ENCODE peak calls at places on chromosomes 1 and 21, in six cellular contexts. Q is suprapubic skin, J is breast epithelium, G is upper lobe of left lung, C is GM23338, W is transverse colon. U is an unnamed sample.

GRCh38 chr1:63624911-63625310 is 31.7 kb downstream of the PGM1 start:
- DNase-seq in Q (no peak), J (no peak), G (no peak), C (no peak), W (no peak), U (no peak)

GRCh38 chr1:246488674-246489073 is 18.4 kb downstream of the SMYD3 start:
- DNase-seq in Q (no peak), J (no peak), G (no peak), C (no peak), W (no peak), U (no peak)

GRCh38 chr1:201149400-201149799 is 4.9 kb downstream of the TMEM9 start:
- DNase-seq in Q (no peak), J (no peak), G (no peak), C (peak; percentile 72), W (no peak), U (peak; percentile 18)

GRCh38 chr1:67690411-67690810 is 5.4 kb downstream of the GADD45A start:
- DNase-seq in Q (no peak), J (no peak), G (no peak), C (no peak), W (no peak), U (no peak)

GRCh38 chr1:4176841-4177240 is 276.8 kb upstream of the C1orf174 start:
- DNase-seq in Q (peak; percentile 73), J (no peak), G (no peak), C (no peak), W (no peak), U (no peak)

GRCh38 chr1:233281711-233282581 is 13.6 kb downstream of the PCNX2 start:
- DNase-seq in Q (no peak), J (no peak), G (no peak), C (no peak), W (no peak), U (no peak)

GRCh38 chr1:212237651-212238050 is 47.6 kb upstream of the PPP2R5A start:
- DNase-seq in Q (no peak), J (no peak), G (no peak), C (no peak), W (peak; percentile 34), U (no peak)

GRCh38 chr1:64861611-64862010 is 104.7 kb downstream of the JAK1 start:
- DNase-seq in Q (no peak), J (no peak), G (peak; percentile 54), C (peak; percentile 86), W (peak; percentile 29), U (no peak)

GRCh38 chr1:12201343-12202189 is 28.3 kb upstream of the VPS13D start:
- DNase-seq in Q (no peak), J (no peak), G (no peak), C (no peak), W (no peak), U (no peak)

GRCh38 chr1:211611818-211612217 is 32.9 kb upstream of the SLC30A1 start:
- DNase-seq in Q (no peak), J (no peak), G (no peak), C (no peak), W (no peak), U (no peak)

GRCh38 chr1:210438928-210439841 is 110.5 kb downstream of the HHAT start:
- DNase-seq in Q (no peak), J (no peak), G (no peak), C (no peak), W (no peak), U (no peak)

GRCh38 chr21:26409735-26410134 is 163.4 kb downstream of the CYYR1 start:
- DNase-seq in Q (no peak), J (no peak), G (no peak), C (no peak), W (no peak), U (no peak)

GRCh38 chr1:21439721-21440629 is at the start of gene NBPF3:
- DNase-seq in Q (no peak), J (peak; percentile 80), G (peak; percentile 93), C (peak; percentile 96), W (peak; percentile 91), U (peak; percentile 82)

GRCh38 chr1:67211589-67212563 is 45.6 kb downstream of the IL23R start:
- DNase-seq in Q (no peak), J (no peak), G (no peak), C (peak; percentile 74), W (peak; percentile 13), U (peak; percentile 5)

GRCh38 chr1:160827418-160827817 is 31.4 kb downstream of the LY9 start:
- DNase-seq in Q (no peak), J (no peak), G (peak; percentile 66), C (no peak), W (no peak), U (no peak)

GRCh38 chr1:167533851-167534300 is 15.5 kb upstream of the CD247 start:
- DNase-seq in Q (no peak), J (peak; percentile 71), G (peak; percentile 72), C (peak; percentile 90), W (peak; percentile 74), U (peak; percentile 61)

GRCh38 chr21:41045534-41046268 is 122.3 kb upstream of the BACE2 start:
- DNase-seq in Q (no peak), J (no peak), G (peak; percentile 39), C (peak; percentile 50), W (no peak), U (no peak)

GRCh38 chr1:6218380-6218779 is 12.5 kb downstream of the RNF207 start:
- DNase-seq in Q (no peak), J (no peak), G (no peak), C (no peak), W (no peak), U (no peak)

GRCh38 chr1:69787151-69787550 is 219.4 kb downstream of the LRRC7 start:
- DNase-seq in Q (no peak), J (no peak), G (no peak), C (peak; percentile 25), W (no peak), U (no peak)

GRCh38 chr1:157105988-157106812 is 6.6 kb upstream of the ETV3L start:
- DNase-seq in Q (peak; percentile 69), J (no peak), G (peak; percentile 59), C (no peak), W (peak; percentile 40), U (no peak)

GRCh38 chr1:199226163-199226562 is 587.3 kb downstream of the PTPRC start:
- DNase-seq in Q (no peak), J (no peak), G (no peak), C (no peak), W (no peak), U (no peak)

DNA sequence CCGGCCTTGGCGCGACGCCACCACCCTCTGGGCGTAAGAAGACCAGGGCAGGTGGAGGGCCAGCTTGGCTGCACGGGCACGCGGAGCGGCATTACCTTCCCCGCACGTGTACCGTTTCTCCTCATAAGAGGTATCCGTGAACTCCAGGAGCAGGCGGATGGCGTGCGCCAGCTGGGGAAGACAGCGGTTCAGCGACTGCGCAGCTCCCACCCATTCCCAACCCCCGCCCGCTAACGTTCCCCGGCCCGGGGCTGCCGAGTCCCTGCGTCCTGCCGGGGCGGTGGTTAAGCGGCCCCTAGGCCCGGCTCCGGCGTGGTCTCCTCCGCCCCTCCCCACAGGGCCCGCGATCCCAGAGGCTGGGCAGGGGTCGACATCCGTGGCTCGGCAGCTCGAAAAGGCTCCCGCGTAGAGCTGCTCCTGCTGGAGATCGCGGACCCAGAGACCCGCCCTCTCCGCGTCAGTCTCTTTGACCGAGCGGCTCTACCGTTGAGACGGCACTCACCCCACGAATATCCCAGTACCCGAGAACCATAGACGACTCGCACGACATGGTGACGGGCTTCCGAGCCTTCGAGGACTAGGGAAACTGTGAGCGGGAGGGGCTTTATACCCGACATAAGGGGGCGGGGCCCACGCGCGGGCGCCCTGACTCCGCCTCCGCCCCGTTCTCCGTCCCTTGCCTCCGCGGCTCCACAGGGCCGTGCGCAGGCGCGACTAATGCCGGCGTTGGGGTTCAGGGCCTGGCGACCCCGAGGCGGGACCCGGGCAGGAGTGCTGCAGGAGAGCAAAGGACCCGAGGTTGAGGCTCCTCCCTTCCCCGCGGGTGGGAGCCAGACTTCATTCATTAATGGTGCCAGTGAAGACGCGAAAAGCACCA is 862 bp downstream of the GSTM3 start:
- DNase-seq in Q (peak; percentile 91), J (peak; percentile 89), G (peak; percentile 84), C (peak; percentile 84), W (peak; percentile 85), U (peak; percentile 55)
- TF ChIP-seq POLR2AphosphoS5 in Q (no peak), J (peak; percentile 93), G (peak; percentile 84), C (peak; percentile 78), W (peak; percentile 97), U (no peak)

DNA sequence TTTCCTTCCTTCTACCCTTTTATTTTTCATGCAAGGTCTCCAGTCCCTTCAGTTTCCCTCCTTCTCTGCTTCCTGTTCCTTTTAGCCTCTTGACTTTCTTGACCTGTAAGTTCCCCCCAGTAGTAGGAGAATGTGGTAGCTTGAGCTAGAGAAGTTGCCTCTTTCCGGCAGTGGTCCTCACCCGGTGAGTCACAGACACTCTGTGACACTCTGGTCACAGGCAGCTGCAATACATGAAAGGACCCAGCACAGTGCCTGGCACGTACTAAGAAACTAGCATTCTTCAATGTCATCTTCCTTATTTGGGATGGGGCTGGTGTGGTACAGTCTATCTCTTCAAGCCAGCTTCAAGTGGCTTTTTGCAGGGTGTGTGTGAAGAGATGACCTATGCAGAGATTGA is 16.0 kb downstream of the PFKFB2 start:
- DNase-seq in Q (no peak), J (no peak), G (peak; percentile 64), C (no peak), W (no peak), U (peak; percentile 77)
- H3K27ac ChIP-seq in Q (no peak overlapping the region), J (no peak overlapping the region), G (no peak overlapping the region), C (no peak overlapping the region), W (peak overlapping the region; percentile 84), U (peak overlapping the region; percentile 31)

DNA sequence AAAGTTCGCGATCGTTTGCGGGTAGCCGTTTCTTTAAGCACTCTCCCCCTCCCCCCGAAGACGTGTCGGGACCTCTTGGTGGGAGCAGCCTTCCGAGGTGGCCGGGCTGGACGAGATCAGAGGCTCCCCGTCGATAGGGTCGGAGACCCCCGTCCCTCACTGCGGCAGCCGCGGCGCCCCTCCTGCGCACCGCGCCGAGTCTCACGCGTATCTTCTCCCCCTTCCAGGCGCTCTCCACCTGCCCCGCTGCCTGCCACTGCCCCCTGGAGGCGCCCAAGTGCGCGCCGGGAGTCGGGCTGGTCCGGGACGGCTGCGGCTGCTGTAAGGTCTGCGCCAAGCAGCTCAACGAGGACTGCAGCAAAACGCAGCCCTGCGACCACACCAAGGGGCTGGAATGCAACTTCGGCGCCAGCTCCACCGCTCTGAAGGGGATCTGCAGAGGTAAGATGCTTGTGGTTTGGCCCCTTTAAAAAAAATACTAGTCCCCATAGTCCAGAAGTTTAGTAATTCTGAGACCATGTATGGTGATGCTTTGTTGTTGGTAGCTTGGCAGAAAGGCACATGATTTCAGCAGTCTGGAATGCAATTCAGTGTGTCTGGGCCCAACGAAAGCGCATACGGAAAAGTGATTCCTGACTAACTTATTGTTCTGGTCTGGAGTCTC is 709 bp downstream of the CCN1 start:
- DNase-seq in Q (no peak), J (peak; percentile 86), G (peak; percentile 84), C (peak; percentile 68), W (peak; percentile 80), U (peak; percentile 68)
- TF ChIP-seq POLR2AphosphoS5 in Q (peak; percentile 43), J (peak; percentile 62), G (no peak), C (peak; percentile 16), W (peak; percentile 11), U (no peak)

DNA sequence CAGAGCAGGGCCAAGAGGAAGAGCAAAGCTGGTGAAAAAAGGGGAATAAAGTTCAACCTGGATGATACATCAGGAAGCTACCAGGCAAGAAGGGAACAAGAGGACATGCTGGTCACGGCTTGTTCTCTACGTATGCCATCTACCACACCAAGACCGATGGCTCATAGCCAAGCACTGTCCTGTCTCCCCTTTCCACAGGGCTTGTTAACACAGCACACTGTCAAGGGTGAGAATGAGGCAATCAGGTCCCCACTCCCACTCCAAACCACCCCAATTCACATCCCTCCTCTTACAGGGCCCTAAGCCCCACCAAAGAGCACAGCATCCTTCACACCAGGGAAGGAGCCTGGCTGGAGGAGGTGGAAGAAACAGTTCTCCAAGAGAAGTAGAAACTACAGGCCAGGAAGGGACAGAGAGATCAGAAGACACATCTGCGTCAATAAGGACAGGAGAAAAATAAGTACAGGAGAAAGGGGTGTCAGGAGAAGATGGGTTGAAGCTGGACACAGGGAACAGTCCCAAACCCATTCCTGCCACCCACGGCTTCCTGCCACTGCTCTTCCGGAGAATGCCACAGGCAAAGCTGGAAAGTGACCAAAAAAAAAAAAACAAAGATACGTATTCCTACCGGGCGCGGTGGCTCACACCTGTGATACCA is 923 bp upstream of the SHC1 start:
- DNase-seq in Q (no peak), J (no peak), G (peak; percentile 68), C (no peak), W (peak; percentile 50), U (no peak)
- H3K27ac ChIP-seq in Q (peak overlapping the region; percentile 97), J (peak overlapping the region; percentile 99), G (peak overlapping the region; percentile 98), C (peak overlapping the region; percentile 97), W (peak overlapping the region; percentile 99), U (no peak overlapping the region)

U was measured in HL-60.